ENCODE peak calls at places on chromosomes 4 and X, in four cellular contexts. M is NCI-H345, E is H9, U is GM23248. V is an unnamed sample.
A peak's percentile ranks its signal among the peaks of the same experiment; 100 is the strongest.

GRCh38 chr4:80240976-80241375 is 25.5 kb upstream of the FGF5 start:
- DNase-seq in M (no peak), E (no peak), U (peak; percentile 38), V (peak; percentile 23)

GRCh38 chrX:68894513-68895338 is 65.9 kb downstream of the EFNB1 start:
- DNase-seq in M (no peak), E (peak; percentile 46), U (peak; percentile 61), V (peak; percentile 41)

GRCh38 chr4:41196633-41197332 is 17.6 kb downstream of the APBB2 start:
- DNase-seq in M (no peak), E (no peak), U (peak; percentile 60), V (no peak)

GRCh38 chrX:150482537-150483217 is 85.7 kb upstream of the MTM1 start:
- DNase-seq in M (no peak), E (no peak), U (peak; percentile 73), V (peak; percentile 76)

GRCh38 chrX:12007881-12008280 is 130.4 kb upstream of the FRMPD4 start:
- DNase-seq in M (no peak), E (no peak), U (peak; percentile 65), V (peak; percentile 82)

GRCh38 chr4:81620442-81620841 is 148.7 kb upstream of the RASGEF1B start:
- DNase-seq in M (no peak), E (no peak), U (peak; percentile 37), V (no peak)

GRCh38 chr4:155392486-155393184 is 15.9 kb upstream of the MAP9 start:
- DNase-seq in M (no peak), E (no peak), U (peak; percentile 53), V (peak; percentile 91)

GRCh38 chrX:38880460-38880859 is 79.2 kb downstream of the MID1IP1 start:
- DNase-seq in M (peak; percentile 19), E (no peak), U (peak; percentile 35), V (peak; percentile 14)

GRCh38 chrX:7927259-7928167 is at the start of gene PNPLA4:
- DNase-seq in M (no peak), E (peak; percentile 85), U (peak; percentile 68), V (peak; percentile 70)

GRCh38 chrX:147699061-147699460 is 212.7 kb upstream of the FMR1 start:
- DNase-seq in M (no peak), E (peak; percentile 63), U (no peak), V (no peak)

GRCh38 chr4:94412019-94413017 is 39.4 kb upstream of the PDLIM5 start:
- DNase-seq in M (peak; percentile 37), E (no peak), U (peak; percentile 80), V (peak; percentile 91)

GRCh38 chr4:173529505-173530325 is at the start of gene HAND2:
- DNase-seq in M (peak; percentile 57), E (peak; percentile 73), U (peak; percentile 97), V (peak; percentile 97)

GRCh38 chrX:11908371-11908770 is 150.3 kb downstream of the MSL3 start:
- DNase-seq in M (peak; percentile 2), E (no peak), U (peak; percentile 26), V (peak; percentile 29)

GRCh38 chrX:68719904-68720614 is 72.6 kb downstream of the STARD8 start:
- DNase-seq in M (no peak), E (no peak), U (peak; percentile 11), V (no peak)

GRCh38 chrX:85375333-85375738 is 4.1 kb downstream of the POF1B start:
- DNase-seq in M (peak; percentile 1), E (no peak), U (no peak), V (no peak)